ENCODE peak calls at places on chromosomes 13 and 19, in ten cellular contexts. V is NCI-H69; C is EH; F is cardiac muscle cell; O is WERI-Rb-1; S is NB4; A is CD8-positive, alpha-beta T cell; J is CD4-positive, CD25-positive, alpha-beta regulatory T cell; P is ELR; B is NCI-H460. I is an unnamed sample.

GRCh38 chr19:14361824-14362223 is 19.4 kb upstream of the ADGRE5 start:
- DNase-seq in V (peak), C (peak), F (peak), O (peak), S (peak), A (peak), J (peak), P (peak), B (no peak), I (no peak)

GRCh38 chr13:98858206-98858605 is 105.7 kb upstream of the SLC15A1 start:
- DNase-seq in V (no peak), C (no peak), F (no peak), O (no peak), S (no peak), A (no peak), J (no peak), P (no peak), B (no peak), I (no peak)

GRCh38 chr13:81639984-81640582 is 1299.2 kb upstream of the SPRY2 start:
- DNase-seq in V (peak), C (no peak), F (no peak), O (peak), S (peak), A (no peak), J (no peak), P (peak), B (peak), I (no peak)

GRCh38 chr19:43527860-43528622 is 1.0 kb upstream of the ETHE1 start:
- DNase-seq in V (no peak), C (peak), F (no peak), O (no peak), S (peak), A (no peak), J (no peak), P (peak), B (no peak), I (no peak)

GRCh38 chr13:90416519-90416918 is 931.0 kb upstream of the MIR17HG start:
- DNase-seq in V (no peak), C (peak), F (peak), O (no peak), S (no peak), A (no peak), J (no peak), P (peak), B (no peak), I (no peak)

GRCh38 chr19:56174550-56174949 is 1.3 kb upstream of the GALP start:
- DNase-seq in V (no peak), C (no peak), F (no peak), O (no peak), S (no peak), A (no peak), J (no peak), P (no peak), B (peak), I (no peak)

GRCh38 chr13:98203641-98204326 is 26.7 kb upstream of the RNF113B start:
- DNase-seq in V (no peak), C (peak), F (no peak), O (no peak), S (no peak), A (no peak), J (no peak), P (no peak), B (no peak), I (no peak)

GRCh38 chr19:9073806-9074205 is 13.1 kb upstream of the OR1M1 start:
- DNase-seq in V (no peak), C (no peak), F (no peak), O (no peak), S (no peak), A (no peak), J (no peak), P (no peak), B (no peak), I (no peak)

GRCh38 chr13:113413178-113413897 is 40.0 kb downstream of the ADPRHL1 start:
- DNase-seq in V (no peak), C (peak), F (no peak), O (no peak), S (no peak), A (no peak), J (no peak), P (no peak), B (no peak), I (no peak)

GRCh38 chr19:50772408-50773311 is 2.4 kb downstream of the GPR32 start:
- DNase-seq in V (no peak), C (peak), F (peak), O (no peak), S (peak), A (no peak), J (peak), P (peak), B (no peak), I (no peak)

GRCh38 chr13:45598597-45598996 is 16.9 kb downstream of the ERICH6B start:
- DNase-seq in V (no peak), C (no peak), F (no peak), O (no peak), S (no peak), A (no peak), J (no peak), P (no peak), B (no peak), I (no peak)

GRCh38 chr19:39701291-39701690 is 3.0 kb upstream of the LGALS14 start:
- DNase-seq in V (no peak), C (no peak), F (no peak), O (no peak), S (no peak), A (no peak), J (no peak), P (no peak), B (no peak), I (no peak)

GRCh38 chr13:21717817-21718216 is 46.9 kb downstream of the FGF9 start:
- DNase-seq in V (no peak), C (no peak), F (no peak), O (no peak), S (no peak), A (no peak), J (no peak), P (no peak), B (no peak), I (no peak)

GRCh38 chr19:45591004-45591637 is 6.5 kb upstream of the OPA3 start:
- DNase-seq in V (peak), C (peak), F (no peak), O (peak), S (peak), A (peak), J (peak), P (peak), B (peak), I (no peak)

GRCh38 chr13:106096661-106097092 is 438.8 kb downstream of the EFNB2 start:
- DNase-seq in V (no peak), C (peak), F (no peak), O (no peak), S (no peak), A (no peak), J (no peak), P (peak), B (no peak), I (no peak)

GRCh38 chr13:103884139-103884723 is 818.0 kb upstream of the SLC10A2 start:
- DNase-seq in V (no peak), C (no peak), F (no peak), O (no peak), S (no peak), A (no peak), J (no peak), P (no peak), B (no peak), I (no peak)

GRCh38 chr19:18875726-18876125 is 20.2 kb downstream of the CERS1 start:
- DNase-seq in V (no peak), C (peak), F (no peak), O (no peak), S (no peak), A (no peak), J (no peak), P (no peak), B (no peak), I (no peak)

GRCh38 chr19:7506385-7507328 is 9.2 kb upstream of the ZNF358 start:
- DNase-seq in V (peak), C (peak), F (peak), O (peak), S (peak), A (no peak), J (peak), P (peak), B (peak), I (peak)

GRCh38 chr13:113322043-113322461 is 25.0 kb downstream of the LAMP1 start:
- DNase-seq in V (no peak), C (no peak), F (no peak), O (no peak), S (peak), A (no peak), J (no peak), P (no peak), B (no peak), I (no peak)

GRCh38 chr13:25939961-25940687 is 111.7 kb downstream of the SHISA2 start:
- DNase-seq in V (no peak), C (no peak), F (no peak), O (no peak), S (peak), A (no peak), J (no peak), P (no peak), B (no peak), I (no peak)

I was measured in DND-41.